ENCODE peak calls at places on chromosome 21, in eight cellular contexts. B is HFFc6, T is NCI-H1092, K is globus pallidus, R is cerebellum, Z is iris pigment epithelial cell, F is GM23248, Y is EL. H is an unnamed sample.

GRCh38 chr21:36699026-36699545 is at the start of gene SIM2:
- DNase-seq in K (no peak), F (peak; percentile 53), B (no peak), R (no peak), Y (peak; percentile 54), Z (peak; percentile 27), T (peak; percentile 59), H (no peak)

GRCh38 chr21:34020005-34020847 is 53.2 kb upstream of the MRPS6 start:
- DNase-seq in K (no peak), B (no peak), T (no peak), Y (no peak), Z (no peak), F (no peak), R (peak; percentile 56), H (peak; percentile 84)

GRCh38 chr21:42312626-42313104 is 2.5 kb downstream of the TFF3 start:
- DNase-seq in K (no peak), Y (no peak), F (no peak), T (peak; percentile 24), R (no peak), Z (no peak), B (no peak), H (no peak)

GRCh38 chr21:15003463-15004135 is 61.2 kb downstream of the NRIP1 start:
- DNase-seq in F (no peak), R (peak; percentile 21), B (no peak), Y (no peak), K (no peak), T (peak; percentile 71), Z (no peak), H (no peak)

GRCh38 chr21:35585878-35586277 is 474.4 kb downstream of the SETD4 start:
- DNase-seq in K (no peak), F (no peak), Y (peak; percentile 10), R (no peak), T (no peak), B (no peak), Z (no peak), H (no peak)

GRCh38 chr21:33026878-33027400 is 1.2 kb downstream of the OLIG2 start:
- DNase-seq in F (peak; percentile 32), Y (no peak), T (no peak), R (no peak), K (peak; percentile 43), Z (peak; percentile 19), B (no peak), H (no peak)

GRCh38 chr21:38699048-38699447 is 106.7 kb upstream of the ETS2 start:
- DNase-seq in R (no peak), F (peak; percentile 11), Y (no peak), B (no peak), T (no peak), K (no peak), Z (peak; percentile 6), H (no peak)

GRCh38 chr21:19547951-19548635 is 1144.5 kb upstream of the TMPRSS15 start:
- DNase-seq in B (no peak), F (no peak), R (no peak), Z (no peak), T (no peak), K (peak; percentile 91), Y (no peak), H (no peak)

GRCh38 chr21:25837545-25838263 is 102.9 kb downstream of the GABPA start:
- DNase-seq in B (peak; percentile 52), Z (peak; percentile 83), T (no peak), F (peak; percentile 22), K (peak; percentile 35), Y (peak; percentile 75), R (no peak), H (no peak)

GRCh38 chr21:39885119-39885848 is 18.0 kb downstream of the PCP4 start:
- DNase-seq in T (peak; percentile 100), K (peak; percentile 63), R (no peak), Z (no peak), B (no peak), Y (no peak), F (no peak), H (no peak)

GRCh38 chr21:44407493-44407892 is 47.8 kb upstream of the LRRC3 start:
- DNase-seq in Z (no peak), F (no peak), Y (no peak), R (no peak), T (no peak), B (no peak), K (no peak), H (no peak)

GRCh38 chr21:17386498-17386897 is 126.3 kb upstream of the CXADR start:
- DNase-seq in F (no peak), T (no peak), K (no peak), B (no peak), Z (no peak), Y (no peak), R (no peak), H (no peak)

GRCh38 chr21:36111238-36111637 is 23.6 kb upstream of the CBR3 start:
- DNase-seq in K (no peak), Z (no peak), B (no peak), R (no peak), Y (no peak), F (no peak), T (no peak), H (no peak)

GRCh38 chr21:39119696-39120290 is 63.5 kb downstream of the PSMG1 start:
- DNase-seq in Z (no peak), K (no peak), T (no peak), F (no peak), R (no peak), Y (no peak), B (no peak), H (no peak)

GRCh38 chr21:38955495-38955894 is 149.8 kb downstream of the ETS2 start:
- DNase-seq in Z (peak; percentile 63), Y (peak; percentile 73), T (no peak), R (no peak), F (peak; percentile 90), K (no peak), B (peak; percentile 58), H (no peak)